ENCODE peak calls at places on chromosomes 7 and 10, in four cellular contexts. F is AG08396; Y is GM13977; K is activated T-cell treated with anti-CD3 and anti-CD28 coated beads, Interleukin-2, amount 50 U/mL, for 48 hours. H is an unnamed sample.
A peak's percentile ranks its signal among the peaks of the same experiment; 100 is the strongest.

GRCh38 chr10:110939419-110939818 is 20.0 kb downstream of the SHOC2 start:
- DNase-seq in F (no peak), Y (no peak), K (no peak), H (no peak)

GRCh38 chr10:12181065-12181775 is 14.5 kb downstream of the NUDT5 start:
- DNase-seq in F (no peak), Y (peak; percentile 48), K (peak; percentile 72), H (no peak)

GRCh38 chr7:154698726-154699291 is 304.1 kb downstream of the PAXIP1 start:
- DNase-seq in F (no peak), Y (no peak), K (no peak), H (no peak)

GRCh38 chr7:124566576-124566975 is 199.0 kb downstream of the GPR37 start:
- DNase-seq in F (peak; percentile 4), Y (no peak), K (no peak), H (peak; percentile 45)

GRCh38 chr7:14841850-14842249 is 60.7 kb downstream of the DGKB start:
- DNase-seq in F (no peak), Y (no peak), K (no peak), H (peak; percentile 36)

GRCh38 chr10:124299726-124300125 is 119.0 kb downstream of the OAT start:
- DNase-seq in F (no peak), Y (no peak), K (no peak), H (no peak)

GRCh38 chr10:71878327-71879034 is 27.4 kb upstream of the PSAP start:
- DNase-seq in F (no peak), Y (peak; percentile 17), K (no peak), H (no peak)

GRCh38 chr10:31070691-31071090 is 39.0 kb upstream of the ZNF438 start:
- DNase-seq in F (no peak), Y (no peak), K (no peak), H (no peak)

GRCh38 chr7:33501368-33501767 is 372.0 kb downstream of the BBS9 start:
- DNase-seq in F (no peak), Y (no peak), K (no peak), H (no peak)

GRCh38 chr7:16926283-16926682 is 44.5 kb upstream of the AGR3 start:
- DNase-seq in F (peak; percentile 34), Y (no peak), K (no peak), H (peak; percentile 54)

GRCh38 chr7:120993011-120993574 is 4.6 kb downstream of the CPED1 start:
- DNase-seq in F (no peak), Y (no peak), K (no peak), H (peak; percentile 26)

GRCh38 chr7:105654994-105655900 is 74.0 kb upstream of the EFCAB10 start:
- DNase-seq in F (peak; percentile 43), Y (no peak), K (no peak), H (peak; percentile 67)

GRCh38 chr10:4708123-4708759 is 117.8 kb upstream of the AKR1E2 start:
- DNase-seq in F (no peak), Y (no peak), K (peak; percentile 24), H (no peak)

GRCh38 chr10:37710831-37711616 is 146.4 kb downstream of the ZNF248 start:
- DNase-seq in F (no peak), Y (no peak), K (no peak), H (no peak)

GRCh38 chr10:1939016-1939415 is 201.7 kb upstream of the ADARB2 start:
- DNase-seq in F (no peak), Y (no peak), K (peak; percentile 68), H (no peak)

GRCh38 chr10:127919418-127920191 is 12.7 kb downstream of the PTPRE start:
- DNase-seq in F (peak; percentile 37), Y (no peak), K (no peak), H (peak; percentile 37)

GRCh38 chr10:4514445-4515108 is 311.4 kb upstream of the AKR1E2 start:
- DNase-seq in F (no peak), Y (peak; percentile 33), K (no peak), H (no peak)